ENCODE peak calls at places on chromosomes 1 and 21, in five cellular contexts. One of them, this sample, is unnamed.

GRCh38 chr1:194809665-194810064 is 1623.3 kb upstream of the B3GALT2 start:
- DNase-seq in SK-N-SH: no peak
- DNase-seq in HepG2: no peak
- DNase-seq in HCT116: no peak
- DNase-seq in H1: no peak
- DNase-seq in this sample: peak; percentile 40

GRCh38 chr1:87292684-87293493 is 35.8 kb upstream of the LMO4 start:
- DNase-seq in SK-N-SH: peak; percentile 57
- DNase-seq in HepG2: peak; percentile 54
- DNase-seq in HCT116: peak; percentile 36
- DNase-seq in H1: peak; percentile 7
- DNase-seq in this sample: peak; percentile 62

GRCh38 chr1:187374130-187374529 is 545.4 kb downstream of the PLA2G4A start:
- DNase-seq in SK-N-SH: no peak
- DNase-seq in HepG2: no peak
- DNase-seq in HCT116: no peak
- DNase-seq in H1: no peak
- DNase-seq in this sample: no peak

GRCh38 chr1:97906567-97907228 is 14.1 kb downstream of the DPYD start:
- DNase-seq in SK-N-SH: no peak
- DNase-seq in HepG2: peak; percentile 13
- DNase-seq in HCT116: no peak
- DNase-seq in H1: no peak
- DNase-seq in this sample: no peak

GRCh38 chr1:22077728-22078127 is 25.2 kb downstream of the CDC42 start:
- DNase-seq in SK-N-SH: no peak
- DNase-seq in HepG2: no peak
- DNase-seq in HCT116: no peak
- DNase-seq in H1: no peak
- DNase-seq in this sample: no peak

GRCh38 chr1:203273869-203274602 is 31.3 kb upstream of the BTG2 start:
- DNase-seq in SK-N-SH: no peak
- DNase-seq in HepG2: no peak
- DNase-seq in HCT116: no peak
- DNase-seq in H1: no peak
- DNase-seq in this sample: no peak

GRCh38 chr21:14591277-14591876 is 45.3 kb upstream of the SAMSN1 start:
- DNase-seq in SK-N-SH: no peak
- DNase-seq in HepG2: no peak
- DNase-seq in HCT116: no peak
- DNase-seq in H1: no peak
- DNase-seq in this sample: no peak

GRCh38 chr1:48285525-48285924 is 63.0 kb downstream of the SLC5A9 start:
- DNase-seq in SK-N-SH: no peak
- DNase-seq in HepG2: peak; percentile 12
- DNase-seq in HCT116: no peak
- DNase-seq in H1: no peak
- DNase-seq in this sample: no peak

GRCh38 chr1:42730988-42731387 is 9.0 kb downstream of the CLDN19 start:
- DNase-seq in SK-N-SH: peak; percentile 32
- DNase-seq in HepG2: no peak
- DNase-seq in HCT116: peak; percentile 64
- DNase-seq in H1: no peak
- DNase-seq in this sample: no peak

GRCh38 chr1:32179193-32179442 is 357 bp upstream of the TXLNA start:
- DNase-seq in SK-N-SH: no peak
- DNase-seq in HepG2: no peak
- DNase-seq in HCT116: no peak
- DNase-seq in H1: no peak
- DNase-seq in this sample: no peak

GRCh38 chr1:161835963-161836362 is 69.8 kb downstream of the ATF6 start:
- DNase-seq in SK-N-SH: no peak
- DNase-seq in HepG2: no peak
- DNase-seq in HCT116: no peak
- DNase-seq in H1: no peak
- DNase-seq in this sample: no peak

GRCh38 chr1:174689524-174689923 is 241.8 kb downstream of the GPR52 start:
- DNase-seq in SK-N-SH: no peak
- DNase-seq in HepG2: peak; percentile 75
- DNase-seq in HCT116: no peak
- DNase-seq in H1: no peak
- DNase-seq in this sample: no peak

GRCh38 chr1:53341961-53342707 is 14.3 kb upstream of the LRP8 start:
- DNase-seq in SK-N-SH: no peak
- DNase-seq in HepG2: no peak
- DNase-seq in HCT116: no peak
- DNase-seq in H1: no peak
- DNase-seq in this sample: no peak

GRCh38 chr1:39539252-39539790 is 37.3 kb downstream of the PABPC4 start:
- DNase-seq in SK-N-SH: peak; percentile 85
- DNase-seq in HepG2: peak; percentile 71
- DNase-seq in HCT116: peak; percentile 49
- DNase-seq in H1: peak; percentile 25
- DNase-seq in this sample: peak; percentile 43

GRCh38 chr1:7579016-7579415 is 192.1 kb upstream of the VAMP3 start:
- DNase-seq in SK-N-SH: no peak
- DNase-seq in HepG2: no peak
- DNase-seq in HCT116: no peak
- DNase-seq in H1: no peak
- DNase-seq in this sample: no peak

GRCh38 chr1:17791055-17791390 is 35.9 kb downstream of the ACTL8 start:
- DNase-seq in SK-N-SH: no peak
- DNase-seq in HepG2: no peak
- DNase-seq in HCT116: no peak
- DNase-seq in H1: no peak
- DNase-seq in this sample: no peak

GRCh38 chr1:94299627-94300552 is 62.5 kb upstream of the ARHGAP29 start:
- DNase-seq in SK-N-SH: no peak
- DNase-seq in HepG2: peak; percentile 41
- DNase-seq in HCT116: peak; percentile 98
- DNase-seq in H1: no peak
- DNase-seq in this sample: peak; percentile 32

GRCh38 chr1:23385119-23385621 is 15.5 kb upstream of the ZNF436 start:
- DNase-seq in SK-N-SH: no peak
- DNase-seq in HepG2: no peak
- DNase-seq in HCT116: no peak
- DNase-seq in H1: no peak
- DNase-seq in this sample: no peak

GRCh38 chr1:160797861-160798273 is 1.9 kb downstream of the LY9 start:
- DNase-seq in SK-N-SH: no peak
- DNase-seq in HepG2: no peak
- DNase-seq in HCT116: no peak
- DNase-seq in H1: no peak
- DNase-seq in this sample: no peak

GRCh38 chr1:243645281-243645680 is 204.8 kb downstream of the AKT3 start:
- DNase-seq in SK-N-SH: no peak
- DNase-seq in HepG2: no peak
- DNase-seq in HCT116: no peak
- DNase-seq in H1: no peak
- DNase-seq in this sample: no peak

DNA sequence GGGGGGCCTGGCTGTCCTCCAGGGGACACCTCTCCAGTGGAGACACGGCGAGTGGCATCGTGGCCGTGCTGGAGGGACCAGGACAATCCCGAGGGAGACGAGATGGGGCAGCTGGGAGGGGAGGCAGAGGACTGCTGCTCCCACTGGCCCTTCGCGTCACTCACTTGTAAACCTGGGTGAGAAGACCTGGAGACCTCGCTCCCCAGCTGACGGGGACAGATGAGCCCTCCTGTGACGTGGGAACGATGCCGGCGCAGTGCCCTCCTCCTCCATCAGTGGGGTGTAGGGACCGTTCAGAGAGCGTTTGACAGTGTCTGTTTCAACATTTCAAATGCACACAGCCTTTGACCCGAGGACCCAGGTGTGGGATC is 4.6 kb downstream of the SPATC1L start:
- DNase-seq in SK-N-SH: no peak
- DNase-seq in HepG2: no peak
- DNase-seq in HCT116: no peak
- DNase-seq in H1: no peak
- DNase-seq in this sample: no peak
- TF ChIP-seq JUND in SK-N-SH: no peak
- TF ChIP-seq JUND in HepG2: no peak
- TF ChIP-seq JUND in HCT116: no peak
- TF ChIP-seq JUND in H1: no peak
- TF ChIP-seq JUND in this sample: no peak

DNA sequence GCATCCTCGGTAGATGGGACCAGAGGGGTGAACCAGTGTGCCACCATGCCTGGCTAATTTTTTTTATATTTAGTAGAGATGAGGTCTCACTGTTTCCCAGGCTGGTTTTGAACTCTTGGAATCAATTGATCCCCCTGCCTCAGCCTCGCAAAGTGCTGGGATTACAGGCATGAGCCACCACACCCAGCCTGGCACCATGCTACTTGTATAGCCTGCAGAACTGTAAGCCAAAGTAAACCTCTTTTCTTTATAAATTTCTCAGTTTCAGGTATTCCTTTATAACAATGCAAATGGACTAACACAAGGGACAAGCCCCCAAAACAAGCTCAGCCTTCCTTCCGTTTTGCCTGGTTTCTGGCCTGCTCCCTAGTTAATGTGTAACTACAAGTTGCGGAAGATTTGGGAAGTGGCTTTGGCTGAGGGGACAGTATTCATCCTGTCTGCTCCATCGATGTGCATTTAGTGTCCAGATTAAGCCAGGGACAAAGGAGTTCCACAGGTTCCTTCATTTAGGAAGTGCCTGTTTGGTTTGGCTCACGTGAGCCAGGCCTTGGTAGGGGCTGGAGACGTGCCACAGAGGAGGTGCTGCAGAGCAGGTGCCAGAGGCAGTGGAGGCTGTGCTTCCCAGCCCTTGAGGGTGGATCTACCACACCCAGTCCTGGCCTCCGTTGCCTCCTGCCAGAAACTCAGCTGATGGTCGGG is 4.4 kb downstream of the AVPR1B start:
- DNase-seq in SK-N-SH: no peak
- DNase-seq in HepG2: peak; percentile 64
- DNase-seq in HCT116: no peak
- DNase-seq in H1: no peak
- DNase-seq in this sample: peak; percentile 81
- TF ChIP-seq JUND in SK-N-SH: no peak
- TF ChIP-seq JUND in HepG2: no peak
- TF ChIP-seq JUND in HCT116: no peak
- TF ChIP-seq JUND in H1: no peak
- TF ChIP-seq JUND in this sample: no peak

GRCh38 chr21:27793901-27794300 is 827.0 kb upstream of the ADAMTS5 start:
- DNase-seq in SK-N-SH: no peak
- DNase-seq in HepG2: no peak
- DNase-seq in HCT116: no peak
- DNase-seq in H1: no peak
- DNase-seq in this sample: no peak

GRCh38 chr21:27796106-27796505 is 829.2 kb upstream of the ADAMTS5 start:
- DNase-seq in SK-N-SH: peak; percentile 40
- DNase-seq in HepG2: no peak
- DNase-seq in HCT116: no peak
- DNase-seq in H1: no peak
- DNase-seq in this sample: no peak

GRCh38 chr21:27799861-27800260 is 833.0 kb upstream of the ADAMTS5 start:
- DNase-seq in SK-N-SH: no peak
- DNase-seq in HepG2: no peak
- DNase-seq in HCT116: no peak
- DNase-seq in H1: no peak
- DNase-seq in this sample: no peak

GRCh38 chr21:27795418-27795817 is 828.5 kb upstream of the ADAMTS5 start:
- DNase-seq in SK-N-SH: no peak
- DNase-seq in HepG2: no peak
- DNase-seq in HCT116: no peak
- DNase-seq in H1: no peak
- DNase-seq in this sample: no peak
- TF ChIP-seq JUND in SK-N-SH: no peak
- TF ChIP-seq JUND in HepG2: no peak
- TF ChIP-seq JUND in HCT116: no peak
- TF ChIP-seq JUND in H1: no peak
- TF ChIP-seq JUND in this sample: no peak

DNA sequence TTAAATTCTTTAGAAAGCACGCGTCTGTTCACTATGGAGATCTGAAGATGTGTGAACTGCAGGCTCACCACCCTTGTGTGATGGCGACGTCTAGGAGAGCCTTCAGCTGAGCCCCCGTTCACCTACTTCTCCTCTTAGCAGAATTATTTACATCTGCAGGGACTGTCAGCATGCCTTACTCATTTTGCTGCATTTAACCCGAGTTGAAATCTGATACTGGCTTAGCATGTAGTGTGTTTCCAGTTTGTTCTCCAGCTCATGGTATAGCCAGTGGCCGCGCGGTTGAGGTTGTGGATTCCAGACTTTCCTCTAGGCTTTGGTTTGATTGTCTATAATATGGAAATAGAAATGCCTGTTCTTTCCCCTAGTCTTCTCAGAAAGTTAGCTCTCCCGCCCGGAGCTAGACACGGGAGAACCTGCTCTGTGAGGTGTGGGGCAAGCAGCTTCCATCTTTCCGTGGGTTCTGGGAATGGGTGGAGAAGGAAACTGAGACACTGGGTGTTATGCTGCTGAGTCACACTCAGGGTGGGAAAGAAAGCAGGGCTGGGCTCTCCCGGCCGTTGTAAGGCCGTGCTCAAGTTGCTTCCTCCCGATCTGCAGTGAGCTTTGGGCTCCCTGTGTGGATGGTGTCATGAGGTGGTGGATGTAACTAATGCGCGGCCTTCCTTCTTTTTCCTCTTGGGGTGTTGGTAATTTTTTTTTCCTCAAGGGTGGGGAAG is 206.8 kb upstream of the TMEM51 start:
- DNase-seq in SK-N-SH: no peak
- DNase-seq in HepG2: no peak
- DNase-seq in HCT116: no peak
- DNase-seq in H1: no peak
- DNase-seq in this sample: no peak
- TF ChIP-seq JUND in SK-N-SH: no peak
- TF ChIP-seq JUND in HepG2: no peak
- TF ChIP-seq JUND in HCT116: no peak
- TF ChIP-seq JUND in H1: no peak
- TF ChIP-seq JUND in this sample: no peak

GRCh38 chr1:154500533-154500932 is 1.5 kb upstream of the TDRD10 start:
- DNase-seq in SK-N-SH: no peak
- DNase-seq in HepG2: no peak
- DNase-seq in HCT116: no peak
- DNase-seq in H1: no peak
- DNase-seq in this sample: no peak

GRCh38 chr1:154501423-154502065 is 475 bp upstream of the TDRD10 start:
- DNase-seq in SK-N-SH: peak; percentile 20
- DNase-seq in HepG2: no peak
- DNase-seq in HCT116: no peak
- DNase-seq in H1: no peak
- DNase-seq in this sample: peak; percentile 22

GRCh38 chr1:154502066-154502741 is at the start of the genes SHE and TDRD10:
- DNase-seq in SK-N-SH: peak; percentile 75
- DNase-seq in HepG2: no peak
- DNase-seq in HCT116: no peak
- DNase-seq in H1: no peak
- DNase-seq in this sample: no peak

GRCh38 chr1:154502742-154503111 is 515 bp upstream of the SHE start:
- DNase-seq in SK-N-SH: peak; percentile 65
- DNase-seq in HepG2: no peak
- DNase-seq in HCT116: no peak
- DNase-seq in H1: no peak
- DNase-seq in this sample: no peak

GRCh38 chr1:154503898-154504297 is 1.7 kb upstream of the SHE start:
- DNase-seq in SK-N-SH: no peak
- DNase-seq in HepG2: no peak
- DNase-seq in HCT116: no peak
- DNase-seq in H1: no peak
- DNase-seq in this sample: no peak
- TF ChIP-seq JUND in SK-N-SH: no peak
- TF ChIP-seq JUND in HepG2: no peak
- TF ChIP-seq JUND in HCT116: no peak
- TF ChIP-seq JUND in H1: no peak
- TF ChIP-seq JUND in this sample: no peak